ENCODE peak calls at places on chromosomes 4 and X, in eight cellular contexts. L is nephron progenitor cell, M is upper lobe of left lung, Z is type B pancreatic cell, T is endodermal cell, K is lower lobe of right lung, Y is brain microvascular endothelial cell, N is AG09309. U is an unnamed sample.

GRCh38 chr4:76589872-76590846 is 155.1 kb downstream of the SHROOM3 start:
- DNase-seq in L (peak), T (peak), Z (no peak), M (no peak), Y (peak), K (peak), N (peak), U (no peak)

GRCh38 chr4:89248879-89249281 is 58.7 kb downstream of the GPRIN3 start:
- DNase-seq in L (no peak), Z (no peak), K (no peak), N (no peak), T (no peak), M (peak), Y (no peak), U (no peak)

GRCh38 chr4:62194342-62194741 is 994.2 kb downstream of the ADGRL3 start:
- DNase-seq in N (no peak), L (no peak), Y (no peak), T (no peak), M (no peak), Z (no peak), K (no peak), U (peak)

GRCh38 chr4:26862381-26862915 is 1.8 kb downstream of the STIM2 start:
- DNase-seq in K (no peak), T (no peak), L (no peak), M (no peak), Z (no peak), N (no peak), Y (no peak), U (no peak)

GRCh38 chrX:130916636-130917422 is 13.8 kb upstream of the ENOX2 start:
- DNase-seq in T (peak), L (peak), K (no peak), Y (no peak), Z (no peak), N (peak), M (no peak), U (peak)

GRCh38 chr4:133151681-133152329 is 2.7 kb downstream of the PCDH10 start:
- DNase-seq in Y (peak), L (peak), M (peak), Z (peak), K (no peak), T (peak), N (no peak), U (peak)

GRCh38 chr4:6470502-6471302 is 1.7 kb downstream of the PPP2R2C start:
- DNase-seq in K (no peak), L (peak), Z (peak), M (peak), Y (no peak), N (no peak), T (peak), U (peak)

GRCh38 chr4:47791978-47792377 is 45.9 kb downstream of the CORIN start:
- DNase-seq in Y (no peak), M (no peak), Z (no peak), N (no peak), L (no peak), K (no peak), T (no peak), U (no peak)

GRCh38 chr4:83034630-83035494 is at the start of gene COPS4:
- DNase-seq in Z (peak), K (peak), L (peak), T (peak), N (peak), Y (peak), M (peak), U (peak)
- TF ChIP-seq CTCF in Z (peak), K (peak), L (no peak), T (peak), N (peak), Y (peak), M (peak), U (peak)

DNA sequence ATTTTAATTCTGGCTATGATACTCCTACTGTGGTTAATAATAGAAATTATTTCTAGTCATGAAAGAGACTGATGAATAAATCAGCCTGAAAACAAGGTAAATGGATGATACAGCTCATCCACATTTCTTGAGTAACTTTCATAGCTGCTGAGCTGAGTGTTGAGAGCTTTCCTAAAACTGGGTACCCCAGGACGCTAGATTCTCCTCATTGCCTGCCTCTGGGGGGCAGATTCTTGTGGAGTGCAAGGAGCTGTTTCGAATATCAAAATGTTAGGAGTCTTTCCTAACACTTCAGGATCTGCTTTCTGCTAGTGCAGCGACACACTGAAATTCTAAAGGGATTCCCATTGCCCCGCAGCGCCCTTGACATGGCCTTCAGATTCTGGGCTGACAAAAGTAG is 2.1 kb downstream of the MND1 start:
- DNase-seq in T (peak), M (no peak), L (no peak), K (no peak), Y (no peak), N (no peak), Z (no peak), U (no peak)
- TF ChIP-seq CTCF in T (peak), M (no peak), L (no peak), K (no peak), Y (peak), N (no peak), Z (peak), U (no peak)

GRCh38 chr4:33722800-33723511 is 2521.4 kb downstream of the ARAP2 start:
- DNase-seq in T (no peak), K (no peak), Z (no peak), Y (no peak), N (no peak), L (no peak), M (no peak), U (no peak)
- TF ChIP-seq CTCF in T (no peak), K (peak), Z (no peak), Y (no peak), N (peak), L (no peak), M (no peak), U (peak)

GRCh38 chr4:189800545-189801088 is 140.1 kb upstream of the FRG1 start:
- DNase-seq in Z (no peak), N (no peak), Y (no peak), K (no peak), T (no peak), L (no peak), M (no peak), U (no peak)

GRCh38 chr4:189804884-189805283 is 135.8 kb upstream of the FRG1 start:
- DNase-seq in M (no peak), Z (no peak), T (no peak), K (no peak), Y (no peak), L (no peak), N (no peak), U (no peak)

GRCh38 chr4:189806506-189806905 is 134.2 kb upstream of the FRG1 start:
- DNase-seq in N (no peak), L (no peak), Y (no peak), T (no peak), Z (no peak), K (no peak), M (no peak), U (no peak)

GRCh38 chr4:189807031-189807430 is 133.6 kb upstream of the FRG1 start:
- DNase-seq in Y (no peak), T (no peak), K (no peak), Z (no peak), M (peak), N (no peak), L (no peak), U (no peak)

DNA sequence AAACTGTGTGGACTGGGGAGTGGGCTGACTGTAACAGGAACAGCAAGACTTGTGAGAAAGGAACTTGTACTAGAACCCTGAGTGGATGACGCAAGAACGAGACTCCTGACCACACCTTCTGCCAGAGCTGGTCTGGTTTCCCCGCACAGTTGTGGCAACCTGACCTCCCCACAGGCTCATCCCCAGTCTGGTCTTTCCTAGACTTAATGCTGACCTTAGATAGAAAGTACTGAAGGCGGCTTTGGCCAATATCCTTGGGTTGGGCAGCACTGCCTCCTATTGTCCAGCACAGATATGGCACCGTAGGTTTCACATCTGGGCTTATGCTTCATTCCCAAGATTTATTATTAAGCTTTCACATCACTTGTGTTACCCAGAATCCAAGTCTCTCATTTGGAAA is 137.8 kb upstream of the FRG1 start:
- DNase-seq in Y (no peak), N (no peak), M (no peak), K (no peak), L (no peak), T (peak), Z (no peak), U (no peak)
- TF ChIP-seq CTCF in Y (no peak), N (no peak), M (no peak), K (no peak), L (no peak), T (peak), Z (peak), U (no peak)

GRCh38 chr4:80322716-80323115 is 12.8 kb upstream of the CFAP299 start:
- DNase-seq in L (no peak), K (no peak), Z (no peak), N (no peak), T (peak), M (no peak), Y (peak), U (peak)
- TF ChIP-seq CTCF in L (no peak), K (no peak), Z (no peak), N (peak), T (peak), M (no peak), Y (peak), U (peak)

GRCh38 chrX:45799576-45799975 is 598.9 kb upstream of the DIPK2B start:
- DNase-seq in K (no peak), T (no peak), L (no peak), Z (no peak), M (no peak), Y (no peak), N (no peak), U (no peak)

GRCh38 chrX:45806410-45807121 is 605.9 kb upstream of the DIPK2B start:
- DNase-seq in Z (no peak), K (no peak), T (no peak), Y (peak), L (no peak), N (peak), M (no peak), U (peak)

GRCh38 chrX:45803383-45803921 is 602.8 kb upstream of the DIPK2B start:
- DNase-seq in K (no peak), L (no peak), T (no peak), N (peak), M (no peak), Y (peak), Z (no peak), U (peak)

GRCh38 chrX:45801554-45801953 is 600.9 kb upstream of the DIPK2B start:
- DNase-seq in N (no peak), K (no peak), M (no peak), Z (no peak), Y (peak), L (no peak), T (no peak), U (peak)
- TF ChIP-seq CTCF in N (peak), K (peak), M (no peak), Z (peak), Y (peak), L (peak), T (peak), U (peak)

GRCh38 chr4:336893-337142 is 796 bp upstream of the ZNF141 start:
- DNase-seq in Z (no peak), K (no peak), M (no peak), L (no peak), Y (no peak), T (no peak), N (no peak), U (no peak)

GRCh38 chr4:338759-339097 is 1.1 kb downstream of the ZNF141 start:
- DNase-seq in Z (no peak), M (peak), K (no peak), Y (no peak), T (peak), N (no peak), L (no peak), U (peak)

GRCh38 chr4:337143-337931 is at the start of gene ZNF141:
- DNase-seq in Y (peak), T (peak), N (peak), Z (peak), K (peak), L (peak), M (peak), U (peak)

GRCh38 chr4:337932-338758 is 531 bp downstream of the ZNF141 start:
- DNase-seq in K (peak), Z (peak), L (peak), M (peak), Y (peak), T (no peak), N (no peak), U (peak)

GRCh38 chr4:340011-340410 is 2.4 kb downstream of the ZNF141 start:
- DNase-seq in L (no peak), Y (no peak), M (no peak), Z (no peak), K (no peak), T (no peak), N (no peak), U (no peak)
- TF ChIP-seq CTCF in L (no peak), Y (no peak), M (peak), Z (peak), K (no peak), T (peak), N (no peak), U (peak)

GRCh38 chr4:24195976-24196736 is 306.3 kb upstream of the PPARGC1A start:
- DNase-seq in M (no peak), K (no peak), N (no peak), Z (no peak), Y (no peak), L (no peak), T (peak), U (no peak)
- TF ChIP-seq CTCF in M (no peak), K (no peak), N (peak), Z (no peak), Y (peak), L (no peak), T (peak), U (no peak)

GRCh38 chrX:43350935-43351334 is 305.2 kb upstream of the MAOA start:
- DNase-seq in K (no peak), L (no peak), M (no peak), Y (no peak), N (no peak), Z (no peak), T (no peak), U (no peak)

GRCh38 chrX:43345166-43345565 is 310.9 kb upstream of the MAOA start:
- DNase-seq in T (no peak), N (no peak), L (no peak), Z (no peak), Y (no peak), K (no peak), M (no peak), U (no peak)

GRCh38 chrX:43349363-43349762 is 306.7 kb upstream of the MAOA start:
- DNase-seq in Y (peak), K (no peak), Z (no peak), L (peak), N (no peak), M (no peak), T (peak), U (peak)
- TF ChIP-seq CTCF in Y (peak), K (peak), Z (peak), L (peak), N (peak), M (peak), T (peak), U (peak)

DNA sequence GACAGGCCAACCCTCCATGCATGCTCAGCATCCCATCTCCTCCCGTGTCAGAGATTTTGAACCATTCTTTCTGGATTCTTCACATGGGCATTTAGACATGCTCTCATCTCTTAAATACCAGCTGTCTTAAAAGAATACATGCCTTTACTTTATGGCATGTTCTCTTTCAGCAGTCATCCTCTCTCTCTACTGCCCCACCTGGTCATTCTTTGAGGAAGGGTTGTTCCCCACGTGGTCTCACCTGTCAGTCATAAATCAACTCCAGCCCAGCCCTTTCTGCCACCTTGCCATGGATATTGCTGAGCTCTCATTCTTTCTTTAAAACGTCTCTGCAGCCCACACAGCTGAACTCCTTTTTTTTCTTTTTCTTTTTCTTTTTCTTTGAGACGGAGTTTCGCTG is 111.3 kb downstream of the ARHGAP10 start:
- DNase-seq in M (no peak), Y (no peak), N (no peak), K (no peak), L (peak), T (peak), Z (no peak), U (peak)
- TF ChIP-seq CTCF in M (no peak), Y (peak), N (no peak), K (no peak), L (no peak), T (peak), Z (no peak), U (peak)